ENCODE peak calls at places on chromosomes 11 and 22, in four cellular contexts. L is SK-N-SH, J is H1, C is K562. Y is an unnamed sample.

GRCh38 chr11:45920531-45921477 is 1.7 kb upstream of the LARGE2 start:
- DNase-seq in L (peak), C (no peak), J (no peak), Y (no peak)

GRCh38 chr22:17845340-17845739 is 71.1 kb upstream of the BID start:
- DNase-seq in J (no peak), L (no peak), C (no peak), Y (no peak)

GRCh38 chr22:36373258-36373579 is 14.5 kb downstream of the MYH9 start:
- DNase-seq in J (no peak), C (no peak), L (no peak), Y (no peak)

GRCh38 chr22:27075028-27075678 is 417.8 kb downstream of the MIAT start:
- DNase-seq in C (no peak), L (no peak), J (peak), Y (peak)

GRCh38 chr11:27040302-27041115 is at the start of gene BBOX1:
- DNase-seq in J (no peak), L (peak), C (no peak), Y (no peak)

GRCh38 chr11:130725417-130726233 is 190.7 kb downstream of the SNX19 start:
- DNase-seq in J (no peak), L (no peak), C (no peak), Y (no peak)

GRCh38 chr22:24434472-24435322 is 7.3 kb downstream of the ADORA2A start:
- DNase-seq in J (no peak), C (no peak), L (peak), Y (no peak)

GRCh38 chr11:128174465-128175101 is 412.8 kb downstream of the ETS1 start:
- DNase-seq in J (no peak), C (no peak), L (no peak), Y (peak)

GRCh38 chr11:63945482-63946163 is 6.8 kb downstream of the NAA40 start:
- DNase-seq in C (peak), L (peak), J (peak), Y (peak)

GRCh38 chr22:39900306-39901227 is at the start of gene GRAP2:
- DNase-seq in C (peak), J (no peak), L (no peak), Y (no peak)

GRCh38 chr22:49621601-49622210 is 206.0 kb downstream of the BRD1 start:
- DNase-seq in L (no peak), C (no peak), J (no peak), Y (peak)

GRCh38 chr22:19730662-19731360 is 7.5 kb downstream of the GP1BB start:
- DNase-seq in L (peak), C (peak), J (peak), Y (peak)

GRCh38 chr11:66974724-66975402 is at the start of gene C11orf86:
- DNase-seq in L (no peak), J (peak), C (no peak), Y (no peak)

GRCh38 chr11:119847836-119848235 is 118.8 kb upstream of the NECTIN1 start:
- DNase-seq in C (no peak), J (no peak), L (no peak), Y (no peak)

GRCh38 chr11:46480909-46481308 is 89.3 kb upstream of the CHRM4 start:
- DNase-seq in C (no peak), J (no peak), L (peak), Y (no peak)

GRCh38 chr11:127412234-127412633 is 411.7 kb upstream of the KIRREL3 start:
- DNase-seq in L (no peak), J (no peak), C (no peak), Y (no peak)

GRCh38 chr11:65182258-65183170 is 786 bp downstream of the CAPN1 start:
- DNase-seq in C (peak), L (no peak), J (no peak), Y (peak)

GRCh38 chr11:17651061-17651460 is 68.3 kb upstream of the MYOD1 start:
- DNase-seq in J (no peak), C (no peak), L (no peak), Y (no peak)

GRCh38 chr11:68993546-68993945 is 12.8 kb upstream of the MRGPRD start:
- DNase-seq in C (no peak), L (no peak), J (peak), Y (no peak)

GRCh38 chr11:68992743-68993255 is 12.0 kb upstream of the MRGPRD start:
- DNase-seq in J (peak), C (no peak), L (peak), Y (peak)

GRCh38 chr11:68996376-68997123 is 15.8 kb upstream of the MRGPRD start:
- DNase-seq in L (no peak), J (no peak), C (no peak), Y (peak)

GRCh38 chr11:68994891-68995280 is 14.1 kb upstream of the MRGPRD start:
- DNase-seq in C (no peak), L (no peak), J (no peak), Y (no peak)

GRCh38 chr11:68994161-68994890 is 13.5 kb upstream of the MRGPRD start:
- DNase-seq in C (no peak), L (no peak), J (peak), Y (peak)
- TF ChIP-seq TEAD4 in C (no peak), L (no peak), J (no peak), Y (no peak)

GRCh38 chr11:123653405-123653996 is 923 bp downstream of the SCN3B start:
- DNase-seq in C (no peak), L (no peak), J (no peak), Y (no peak)
- TF ChIP-seq CTCF in C (no peak), L (peak), J (peak), Y (no peak)

GRCh38 chr11:77407613-77408012 is 66.3 kb downstream of the PAK1 start:
- DNase-seq in J (no peak), C (no peak), L (peak), Y (no peak)
- TF ChIP-seq TEAD4 in J (no peak), C (no peak), L (peak), Y (no peak)

DNA sequence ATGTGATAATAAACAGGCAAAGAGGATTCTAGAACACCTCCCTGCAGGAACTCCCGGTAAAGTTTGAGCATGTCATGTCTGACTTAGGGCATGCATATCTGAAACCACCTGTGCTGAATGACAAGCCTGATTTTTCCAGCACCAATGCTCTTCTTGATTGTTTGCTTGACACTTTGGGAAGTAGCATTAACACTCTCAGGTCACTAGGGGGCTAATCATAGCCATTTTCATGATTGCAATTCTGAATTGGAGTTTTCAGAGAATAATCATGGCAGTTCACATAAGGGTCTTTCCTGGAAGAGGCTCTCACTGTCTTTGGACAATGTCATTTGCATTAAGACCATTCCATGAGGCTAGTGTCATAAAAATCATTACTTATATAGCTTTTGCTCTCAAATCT is 234.4 kb upstream of the MTNR1B start:
- DNase-seq in C (peak), L (peak), J (no peak), Y (no peak)
- TF ChIP-seq CTCF in C (peak), L (peak), J (peak), Y (no peak)

GRCh38 chr11:117874253-117874909 is 2.1 kb downstream of the FXYD6 start:
- DNase-seq in L (no peak), J (peak), C (no peak), Y (peak)
- TF ChIP-seq TEAD4 in L (no peak), J (no peak), C (no peak), Y (no peak)